ENCODE peak calls at places on chromosomes 16 and 17, in eight cellular contexts. One of them, this sample, is unnamed.

GRCh38 chr17:4901648-4902344 is 1.1 kb downstream of the CHRNE start:
- DNase-seq in astrocyte of the spinal cord: no peak
- DNase-seq in AG10803: no peak
- DNase-seq in A549: no peak
- DNase-seq in cardiac muscle cell: no peak
- DNase-seq in breast epithelium: peak; percentile 50
- DNase-seq in AG09319: no peak
- DNase-seq in PC-3: no peak
- DNase-seq in this sample: no peak

GRCh38 chr16:55661842-55662479 is 6.2 kb downstream of the SLC6A2 start:
- DNase-seq in breast epithelium: no peak
- DNase-seq in PC-3: peak; percentile 32
- DNase-seq in astrocyte of the spinal cord: no peak
- DNase-seq in A549: no peak
- DNase-seq in AG10803: peak; percentile 61
- DNase-seq in cardiac muscle cell: no peak
- DNase-seq in AG09319: no peak
- DNase-seq in this sample: no peak

GRCh38 chr16:89602273-89602951 is 11.0 kb upstream of the DPEP1 start:
- DNase-seq in astrocyte of the spinal cord: peak; percentile 87
- DNase-seq in breast epithelium: no peak
- DNase-seq in cardiac muscle cell: peak; percentile 89
- DNase-seq in A549: peak; percentile 56
- DNase-seq in AG09319: no peak
- DNase-seq in AG10803: peak; percentile 67
- DNase-seq in PC-3: peak; percentile 66
- DNase-seq in this sample: peak; percentile 88

GRCh38 chr17:9529033-9529748 is 46.4 kb downstream of the STX8 start:
- DNase-seq in breast epithelium: no peak
- DNase-seq in AG10803: peak; percentile 57
- DNase-seq in cardiac muscle cell: peak; percentile 47
- DNase-seq in A549: peak; percentile 21
- DNase-seq in astrocyte of the spinal cord: peak; percentile 41
- DNase-seq in PC-3: peak; percentile 27
- DNase-seq in AG09319: no peak
- DNase-seq in this sample: peak; percentile 33

GRCh38 chr16:4991754-4992153 is 33.6 kb downstream of the SEC14L5 start:
- DNase-seq in cardiac muscle cell: no peak
- DNase-seq in AG10803: no peak
- DNase-seq in astrocyte of the spinal cord: no peak
- DNase-seq in PC-3: no peak
- DNase-seq in breast epithelium: no peak
- DNase-seq in AG09319: no peak
- DNase-seq in A549: no peak
- DNase-seq in this sample: no peak

GRCh38 chr16:20704281-20704680 is 6.8 kb upstream of the ACSM1 start:
- DNase-seq in astrocyte of the spinal cord: no peak
- DNase-seq in A549: no peak
- DNase-seq in cardiac muscle cell: no peak
- DNase-seq in breast epithelium: no peak
- DNase-seq in AG09319: no peak
- DNase-seq in PC-3: peak; percentile 7
- DNase-seq in AG10803: no peak
- DNase-seq in this sample: no peak

GRCh38 chr16:1823821-1824220 is 2.8 kb downstream of the HAGH start:
- DNase-seq in A549: peak; percentile 60
- DNase-seq in astrocyte of the spinal cord: peak; percentile 39
- DNase-seq in cardiac muscle cell: peak; percentile 70
- DNase-seq in breast epithelium: no peak
- DNase-seq in PC-3: peak; percentile 6
- DNase-seq in AG09319: no peak
- DNase-seq in AG10803: peak; percentile 20
- DNase-seq in this sample: peak; percentile 64

GRCh38 chr17:78173025-78173715 is 4.8 kb downstream of the SYNGR2 start:
- DNase-seq in A549: no peak
- DNase-seq in PC-3: no peak
- DNase-seq in AG10803: no peak
- DNase-seq in astrocyte of the spinal cord: no peak
- DNase-seq in AG09319: no peak
- DNase-seq in breast epithelium: no peak
- DNase-seq in cardiac muscle cell: no peak
- DNase-seq in this sample: no peak

GRCh38 chr17:71553381-71553780 is 567.4 kb upstream of the SOX9 start:
- DNase-seq in PC-3: no peak
- DNase-seq in AG10803: no peak
- DNase-seq in astrocyte of the spinal cord: no peak
- DNase-seq in AG09319: no peak
- DNase-seq in breast epithelium: no peak
- DNase-seq in cardiac muscle cell: no peak
- DNase-seq in A549: no peak
- DNase-seq in this sample: no peak

GRCh38 chr17:75241502-75241901 is 19.9 kb downstream of the GGA3 start:
- DNase-seq in A549: no peak
- DNase-seq in PC-3: no peak
- DNase-seq in astrocyte of the spinal cord: no peak
- DNase-seq in AG09319: no peak
- DNase-seq in AG10803: no peak
- DNase-seq in cardiac muscle cell: no peak
- DNase-seq in breast epithelium: no peak
- DNase-seq in this sample: no peak

GRCh38 chr17:33086878-33087277 is 95.2 kb downstream of the SPACA3 start:
- DNase-seq in breast epithelium: no peak
- DNase-seq in AG09319: no peak
- DNase-seq in cardiac muscle cell: no peak
- DNase-seq in A549: no peak
- DNase-seq in AG10803: no peak
- DNase-seq in astrocyte of the spinal cord: no peak
- DNase-seq in PC-3: no peak
- DNase-seq in this sample: no peak

GRCh38 chr17:71260366-71260765 is 860.5 kb upstream of the SOX9 start:
- DNase-seq in A549: no peak
- DNase-seq in astrocyte of the spinal cord: peak; percentile 49
- DNase-seq in breast epithelium: no peak
- DNase-seq in AG10803: peak; percentile 48
- DNase-seq in cardiac muscle cell: no peak
- DNase-seq in PC-3: peak; percentile 33
- DNase-seq in AG09319: no peak
- DNase-seq in this sample: no peak

GRCh38 chr16:30971298-30971697 is 13.7 kb upstream of the HSD3B7 start:
- DNase-seq in breast epithelium: no peak
- DNase-seq in cardiac muscle cell: no peak
- DNase-seq in AG10803: no peak
- DNase-seq in astrocyte of the spinal cord: no peak
- DNase-seq in A549: no peak
- DNase-seq in AG09319: no peak
- DNase-seq in PC-3: no peak
- DNase-seq in this sample: no peak

GRCh38 chr16:89586853-89587252 is 11.3 kb downstream of the CPNE7 start:
- DNase-seq in PC-3: no peak
- DNase-seq in AG09319: no peak
- DNase-seq in AG10803: no peak
- DNase-seq in A549: no peak
- DNase-seq in breast epithelium: no peak
- DNase-seq in cardiac muscle cell: peak; percentile 67
- DNase-seq in astrocyte of the spinal cord: no peak
- DNase-seq in this sample: no peak

DNA sequence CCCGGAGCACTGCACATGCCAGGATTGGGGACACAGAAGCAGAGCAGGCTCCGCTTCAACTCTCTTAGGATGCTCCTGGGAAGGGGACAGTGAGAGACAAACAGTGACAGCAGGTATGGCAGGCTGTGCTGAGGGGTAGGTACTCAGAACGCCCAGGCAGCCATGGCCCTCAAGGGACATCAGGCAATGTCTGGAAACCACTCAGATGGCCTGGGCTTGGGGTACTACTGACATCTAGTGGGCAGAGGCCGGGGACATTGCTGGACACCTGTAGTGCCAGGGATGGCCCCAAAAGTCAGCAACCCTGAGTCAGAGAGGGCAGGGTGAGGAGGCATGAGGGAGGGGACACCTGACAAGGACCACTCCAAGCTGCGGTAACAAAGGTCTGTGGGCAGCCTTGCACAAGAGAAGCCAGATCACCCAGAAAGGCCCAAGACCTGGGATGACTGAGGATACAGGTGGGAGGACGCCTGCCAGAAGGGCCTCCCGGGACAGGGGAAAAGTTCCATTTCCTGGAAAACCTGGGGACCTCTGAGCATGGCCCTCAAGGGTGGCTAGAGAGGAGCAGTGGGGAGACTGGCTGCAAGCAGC is 21.2 kb downstream of the PEMT start:
- DNase-seq in cardiac muscle cell: peak; percentile 34
- DNase-seq in A549: peak; percentile 80
- DNase-seq in PC-3: peak; percentile 72
- DNase-seq in breast epithelium: no peak
- DNase-seq in AG09319: no peak
- DNase-seq in AG10803: no peak
- DNase-seq in astrocyte of the spinal cord: peak; percentile 17
- DNase-seq in this sample: no peak
- TF ChIP-seq CTCF in cardiac muscle cell: peak; percentile 46
- TF ChIP-seq CTCF in A549: peak; percentile 87
- TF ChIP-seq CTCF in PC-3: peak; percentile 82
- TF ChIP-seq CTCF in breast epithelium: peak; percentile 26
- TF ChIP-seq CTCF in AG09319: peak; percentile 30
- TF ChIP-seq CTCF in AG10803: peak; percentile 57
- TF ChIP-seq CTCF in astrocyte of the spinal cord: peak; percentile 69
- TF ChIP-seq CTCF in this sample: peak; percentile 27

GRCh38 chr17:21213005-21213404 is 956 bp downstream of the TMEM11 start:
- DNase-seq in cardiac muscle cell: no peak
- DNase-seq in AG09319: no peak
- DNase-seq in A549: no peak
- DNase-seq in AG10803: no peak
- DNase-seq in breast epithelium: no peak
- DNase-seq in PC-3: no peak
- DNase-seq in astrocyte of the spinal cord: no peak
- DNase-seq in this sample: no peak

GRCh38 chr17:21214777-21215541 is 998 bp upstream of the TMEM11 start:
- DNase-seq in A549: peak; percentile 28
- DNase-seq in AG09319: no peak
- DNase-seq in breast epithelium: no peak
- DNase-seq in astrocyte of the spinal cord: no peak
- DNase-seq in AG10803: peak; percentile 48
- DNase-seq in PC-3: peak; percentile 11
- DNase-seq in cardiac muscle cell: peak; percentile 12
- DNase-seq in this sample: peak; percentile 34

GRCh38 chr17:21215935-21216334 is 2.0 kb upstream of the TMEM11 start:
- DNase-seq in astrocyte of the spinal cord: no peak
- DNase-seq in AG10803: no peak
- DNase-seq in AG09319: no peak
- DNase-seq in breast epithelium: no peak
- DNase-seq in cardiac muscle cell: peak; percentile 62
- DNase-seq in PC-3: peak; percentile 81
- DNase-seq in A549: no peak
- DNase-seq in this sample: no peak

GRCh38 chr17:21213491-21214014 is 408 bp downstream of the TMEM11 start:
- DNase-seq in A549: peak; percentile 72
- DNase-seq in PC-3: no peak
- DNase-seq in astrocyte of the spinal cord: no peak
- DNase-seq in AG09319: no peak
- DNase-seq in cardiac muscle cell: peak; percentile 39
- DNase-seq in AG10803: no peak
- DNase-seq in breast epithelium: no peak
- DNase-seq in this sample: peak; percentile 27

GRCh38 chr17:21214015-21214776 is at the start of gene TMEM11:
- DNase-seq in A549: peak; percentile 94
- DNase-seq in astrocyte of the spinal cord: peak; percentile 96
- DNase-seq in PC-3: peak; percentile 97
- DNase-seq in breast epithelium: peak; percentile 94
- DNase-seq in AG10803: peak; percentile 97
- DNase-seq in AG09319: peak; percentile 90
- DNase-seq in cardiac muscle cell: peak; percentile 97
- DNase-seq in this sample: peak; percentile 97
- TF ChIP-seq CTCF in A549: peak; percentile 13
- TF ChIP-seq CTCF in astrocyte of the spinal cord: peak; percentile 0
- TF ChIP-seq CTCF in PC-3: no peak
- TF ChIP-seq CTCF in breast epithelium: peak; percentile 17
- TF ChIP-seq CTCF in AG10803: no peak
- TF ChIP-seq CTCF in AG09319: no peak
- TF ChIP-seq CTCF in cardiac muscle cell: no peak
- TF ChIP-seq CTCF in this sample: no peak

DNA sequence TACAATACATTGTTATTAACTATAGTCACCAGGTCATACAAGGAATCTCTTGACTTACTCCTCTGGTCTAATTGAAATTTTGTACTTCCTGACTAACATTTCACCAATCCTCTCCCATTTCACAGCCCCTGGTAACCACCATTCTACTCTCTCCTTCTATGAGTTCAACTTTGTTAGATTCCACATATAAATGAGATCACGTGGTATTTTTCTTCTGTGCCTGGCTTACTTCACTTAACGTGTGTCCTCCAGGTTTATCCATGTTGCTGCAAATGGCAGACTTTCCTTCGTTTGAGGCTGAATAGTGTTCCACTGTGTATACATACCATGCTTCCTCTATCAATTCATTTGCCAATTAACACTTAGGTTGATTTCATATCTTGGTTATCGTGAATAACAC is 128.5 kb downstream of the CHD9NB start:
- DNase-seq in cardiac muscle cell: no peak
- DNase-seq in A549: no peak
- DNase-seq in breast epithelium: no peak
- DNase-seq in AG10803: no peak
- DNase-seq in AG09319: no peak
- DNase-seq in PC-3: no peak
- DNase-seq in astrocyte of the spinal cord: no peak
- DNase-seq in this sample: no peak
- TF ChIP-seq CTCF in cardiac muscle cell: no peak
- TF ChIP-seq CTCF in A549: no peak
- TF ChIP-seq CTCF in breast epithelium: no peak
- TF ChIP-seq CTCF in AG10803: no peak
- TF ChIP-seq CTCF in AG09319: no peak
- TF ChIP-seq CTCF in PC-3: no peak
- TF ChIP-seq CTCF in astrocyte of the spinal cord: no peak
- TF ChIP-seq CTCF in this sample: no peak

GRCh38 chr16:491225-491919 is 36.1 kb upstream of the CAPN15 start:
- DNase-seq in AG09319: no peak
- DNase-seq in PC-3: no peak
- DNase-seq in cardiac muscle cell: no peak
- DNase-seq in A549: no peak
- DNase-seq in AG10803: no peak
- DNase-seq in astrocyte of the spinal cord: no peak
- DNase-seq in breast epithelium: no peak
- DNase-seq in this sample: no peak

GRCh38 chr16:492211-492875 is 35.2 kb upstream of the CAPN15 start:
- DNase-seq in cardiac muscle cell: no peak
- DNase-seq in astrocyte of the spinal cord: no peak
- DNase-seq in AG10803: no peak
- DNase-seq in breast epithelium: no peak
- DNase-seq in AG09319: no peak
- DNase-seq in A549: no peak
- DNase-seq in PC-3: no peak
- DNase-seq in this sample: no peak

GRCh38 chr16:496097-496886 is 31.2 kb upstream of the CAPN15 start:
- DNase-seq in breast epithelium: no peak
- DNase-seq in AG09319: no peak
- DNase-seq in astrocyte of the spinal cord: no peak
- DNase-seq in PC-3: no peak
- DNase-seq in A549: no peak
- DNase-seq in AG10803: no peak
- DNase-seq in cardiac muscle cell: no peak
- DNase-seq in this sample: no peak

GRCh38 chr16:497258-497657 is 30.3 kb upstream of the CAPN15 start:
- DNase-seq in A549: no peak
- DNase-seq in breast epithelium: no peak
- DNase-seq in astrocyte of the spinal cord: peak; percentile 45
- DNase-seq in AG10803: no peak
- DNase-seq in cardiac muscle cell: no peak
- DNase-seq in PC-3: no peak
- DNase-seq in AG09319: no peak
- DNase-seq in this sample: no peak

GRCh38 chr16:495127-495748 is 32.3 kb upstream of the CAPN15 start:
- DNase-seq in PC-3: peak; percentile 45
- DNase-seq in AG10803: peak; percentile 22
- DNase-seq in AG09319: no peak
- DNase-seq in cardiac muscle cell: peak; percentile 59
- DNase-seq in A549: peak; percentile 73
- DNase-seq in breast epithelium: no peak
- DNase-seq in astrocyte of the spinal cord: no peak
- DNase-seq in this sample: peak; percentile 50
- TF ChIP-seq CTCF in PC-3: peak; percentile 43
- TF ChIP-seq CTCF in AG10803: peak; percentile 54
- TF ChIP-seq CTCF in AG09319: peak; percentile 47
- TF ChIP-seq CTCF in cardiac muscle cell: peak; percentile 60
- TF ChIP-seq CTCF in A549: peak; percentile 41
- TF ChIP-seq CTCF in breast epithelium: no peak
- TF ChIP-seq CTCF in astrocyte of the spinal cord: peak; percentile 52
- TF ChIP-seq CTCF in this sample: peak; percentile 50